ENCODE peak calls at places on chromosomes 3 and 15, in six cellular contexts. One of them, this sample, is unnamed.
A peak's percentile ranks its signal among the peaks of the same experiment; 100 is the strongest.

GRCh38 chr3:123755085-123755484 is 129.0 kb downstream of the MYLK start:
- DNase-seq in ureter: no peak
- DNase-seq in GM12865: no peak
- DNase-seq in Calu3: peak; percentile 90
- DNase-seq in nucleus accumbens: no peak
- DNase-seq in ELR: no peak
- DNase-seq in this sample: no peak

GRCh38 chr15:96515391-96515790 is 184.9 kb downstream of the NR2F2 start:
- DNase-seq in nucleus accumbens: no peak
- DNase-seq in ureter: no peak
- DNase-seq in ELR: no peak
- DNase-seq in Calu3: no peak
- DNase-seq in GM12865: no peak
- DNase-seq in this sample: no peak

GRCh38 chr3:50825841-50826240 is 151.1 kb downstream of the DOCK3 start:
- DNase-seq in ELR: no peak
- DNase-seq in nucleus accumbens: no peak
- DNase-seq in Calu3: no peak
- DNase-seq in ureter: no peak
- DNase-seq in GM12865: no peak
- DNase-seq in this sample: no peak

GRCh38 chr15:40266828-40267304 is 16.0 kb downstream of the ANKRD63 start:
- DNase-seq in Calu3: peak; percentile 77
- DNase-seq in nucleus accumbens: no peak
- DNase-seq in ELR: peak; percentile 95
- DNase-seq in ureter: peak; percentile 65
- DNase-seq in GM12865: no peak
- DNase-seq in this sample: no peak

GRCh38 chr3:4292301-4292700 is 10.9 kb upstream of the SETMAR start:
- DNase-seq in Calu3: no peak
- DNase-seq in GM12865: no peak
- DNase-seq in ELR: no peak
- DNase-seq in nucleus accumbens: no peak
- DNase-seq in ureter: no peak
- DNase-seq in this sample: no peak

GRCh38 chr3:193572426-193572908 is 17.8 kb upstream of the ATP13A4 start:
- DNase-seq in nucleus accumbens: peak; percentile 34
- DNase-seq in GM12865: peak; percentile 68
- DNase-seq in Calu3: peak; percentile 83
- DNase-seq in ureter: peak; percentile 61
- DNase-seq in ELR: peak; percentile 70
- DNase-seq in this sample: peak; percentile 53

GRCh38 chr3:65548848-65549625 is 489.7 kb downstream of the MAGI1 start:
- DNase-seq in nucleus accumbens: no peak
- DNase-seq in Calu3: peak; percentile 37
- DNase-seq in GM12865: no peak
- DNase-seq in ureter: no peak
- DNase-seq in ELR: peak; percentile 12
- DNase-seq in this sample: no peak

GRCh38 chr3:94645790-94646189 is 582.9 kb downstream of the NSUN3 start:
- DNase-seq in ureter: no peak
- DNase-seq in nucleus accumbens: no peak
- DNase-seq in GM12865: no peak
- DNase-seq in Calu3: no peak
- DNase-seq in ELR: no peak
- DNase-seq in this sample: no peak

GRCh38 chr3:100988080-100988479 is 5.1 kb downstream of the ABI3BP start:
- DNase-seq in ureter: no peak
- DNase-seq in GM12865: no peak
- DNase-seq in nucleus accumbens: no peak
- DNase-seq in Calu3: no peak
- DNase-seq in ELR: no peak
- DNase-seq in this sample: no peak

GRCh38 chr3:129161860-129162271 is 1.0 kb upstream of the ISY1 start:
- DNase-seq in ELR: peak; percentile 55
- DNase-seq in Calu3: peak; percentile 45
- DNase-seq in GM12865: peak; percentile 40
- DNase-seq in ureter: no peak
- DNase-seq in nucleus accumbens: no peak
- DNase-seq in this sample: peak; percentile 30

GRCh38 chr15:86620636-86621349 is 541.1 kb downstream of the AGBL1 start:
- DNase-seq in nucleus accumbens: no peak
- DNase-seq in ureter: no peak
- DNase-seq in Calu3: no peak
- DNase-seq in GM12865: no peak
- DNase-seq in ELR: no peak
- DNase-seq in this sample: no peak

GRCh38 chr3:51686512-51687215 is 15.6 kb downstream of the TEX264 start:
- DNase-seq in Calu3: no peak
- DNase-seq in nucleus accumbens: no peak
- DNase-seq in ureter: peak; percentile 60
- DNase-seq in GM12865: peak; percentile 91
- DNase-seq in ELR: peak; percentile 80
- DNase-seq in this sample: peak; percentile 59

GRCh38 chr3:40309925-40310635 is 573 bp downstream of the EIF1B start:
- DNase-seq in ureter: peak; percentile 50
- DNase-seq in nucleus accumbens: no peak
- DNase-seq in ELR: peak; percentile 47
- DNase-seq in GM12865: peak; percentile 37
- DNase-seq in Calu3: peak; percentile 43
- DNase-seq in this sample: no peak

GRCh38 chr15:67456677-67457529 is 64.0 kb upstream of the C15orf61 start:
- DNase-seq in ELR: peak; percentile 74
- DNase-seq in nucleus accumbens: peak; percentile 30
- DNase-seq in ureter: peak; percentile 85
- DNase-seq in GM12865: peak; percentile 83
- DNase-seq in Calu3: peak; percentile 92
- DNase-seq in this sample: peak; percentile 77

This sample was measured in GM20000.